ENCODE peak calls at places on chromosomes 1 and 21, in eight cellular contexts. D is activated T-helper 1 cell treated with Interleukin-2 at 50 U/mL for 16 hours; Z is anterior cingulate cortex; U is HS-5; J is sigmoid colon; M is activated CD8-positive, alpha-beta memory T cell treated with anti-CD3 and anti-CD28 coated beads for 1 hour; Q is cardiac fibroblast; V is AML-193. X is an unnamed sample.
A peak's percentile ranks its signal among the peaks of the same experiment; 100 is the strongest.

GRCh38 chr1:12158362-12159092 is 8.3 kb upstream of the TNFRSF1B start:
- DNase-seq in D (no peak), Z (no peak), U (no peak), J (no peak), M (no peak), Q (no peak), V (no peak), X (no peak)

GRCh38 chr1:193417420-193417819 is 231.0 kb upstream of the B3GALT2 start:
- DNase-seq in D (no peak), Z (no peak), U (no peak), J (no peak), M (no peak), Q (peak; percentile 55), V (peak; percentile 8), X (no peak)

GRCh38 chr1:6587261-6588005 is 7.6 kb downstream of the ZBTB48 start:
- DNase-seq in D (no peak), Z (peak; percentile 55), U (no peak), J (no peak), M (no peak), Q (no peak), V (no peak), X (no peak)

GRCh38 chr1:226679853-226680516 is 59.1 kb downstream of the ITPKB start:
- DNase-seq in D (peak; percentile 66), Z (peak; percentile 56), U (no peak), J (peak; percentile 96), M (peak; percentile 71), Q (peak; percentile 38), V (peak; percentile 64), X (no peak)

GRCh38 chr1:116491985-116492811 is 78.6 kb downstream of the CD58 start:
- DNase-seq in D (no peak), Z (no peak), U (no peak), J (no peak), M (no peak), Q (no peak), V (no peak), X (no peak)

GRCh38 chr1:239123243-239123642 is 263.1 kb upstream of the CHRM3 start:
- DNase-seq in D (no peak), Z (no peak), U (no peak), J (no peak), M (no peak), Q (no peak), V (no peak), X (no peak)

GRCh38 chr1:151058682-151059341 is 610 bp downstream of the CDC42SE1 start:
- DNase-seq in D (no peak), Z (no peak), U (no peak), J (peak; percentile 71), M (no peak), Q (peak; percentile 17), V (no peak), X (no peak)

GRCh38 chr21:42164064-42164789 is 54.7 kb upstream of the ABCG1 start:
- DNase-seq in D (peak; percentile 22), Z (no peak), U (no peak), J (peak; percentile 79), M (peak; percentile 25), Q (peak; percentile 36), V (peak; percentile 50), X (no peak)

GRCh38 chr1:216246577-216246976 is 176.7 kb downstream of the USH2A start:
- DNase-seq in D (no peak), Z (no peak), U (no peak), J (no peak), M (no peak), Q (no peak), V (no peak), X (no peak)

GRCh38 chr1:221292652-221293051 is 413.4 kb downstream of the HLX start:
- DNase-seq in D (no peak), Z (no peak), U (no peak), J (no peak), M (no peak), Q (no peak), V (no peak), X (no peak)

GRCh38 chr1:203271962-203272632 is 33.2 kb upstream of the BTG2 start:
- DNase-seq in D (no peak), Z (no peak), U (no peak), J (no peak), M (no peak), Q (no peak), V (no peak), X (no peak)

GRCh38 chr1:18670267-18670910 is 39.7 kb downstream of the PAX7 start:
- DNase-seq in D (no peak), Z (no peak), U (no peak), J (no peak), M (no peak), Q (no peak), V (no peak), X (no peak)

GRCh38 chr21:30563072-30563471 is 2.0 kb upstream of the KRTAP19-7 start:
- DNase-seq in D (no peak), Z (no peak), U (no peak), J (no peak), M (no peak), Q (no peak), V (no peak), X (no peak)

GRCh38 chr1:227042292-227042691 is 102.2 kb downstream of the COQ8A start:
- DNase-seq in D (no peak), Z (no peak), U (no peak), J (no peak), M (no peak), Q (no peak), V (no peak), X (no peak)

GRCh38 chr21:45557611-45558043 is 15.4 kb upstream of the SLC19A1 start:
- DNase-seq in D (no peak), Z (no peak), U (no peak), J (peak; percentile 51), M (no peak), Q (no peak), V (no peak), X (no peak)

GRCh38 chr1:232473319-232473718 is 156.6 kb downstream of the SIPA1L2 start:
- DNase-seq in D (no peak), Z (no peak), U (no peak), J (no peak), M (no peak), Q (peak; percentile 61), V (no peak), X (no peak)

GRCh38 chr21:41011968-41012367 is 156.0 kb upstream of the BACE2 start:
- DNase-seq in D (no peak), Z (no peak), U (no peak), J (no peak), M (no peak), Q (no peak), V (no peak), X (no peak)

GRCh38 chr1:191592111-191592510 is 566.2 kb upstream of the RGS18 start:
- DNase-seq in D (no peak), Z (no peak), U (no peak), J (no peak), M (no peak), Q (no peak), V (no peak), X (no peak)

GRCh38 chr1:84370831-84371394 is 27.4 kb upstream of the DNASE2B start:
- DNase-seq in D (no peak), Z (no peak), U (peak; percentile 50), J (no peak), M (no peak), Q (peak; percentile 86), V (no peak), X (no peak)

GRCh38 chr1:29650041-29650400 is 413.7 kb downstream of the PTPRU start:
- DNase-seq in D (no peak), Z (no peak), U (no peak), J (no peak), M (no peak), Q (no peak), V (no peak), X (no peak)

GRCh38 chr1:93448292-93448982 is 519 bp downstream of the FNBP1L start:
- DNase-seq in D (no peak), Z (no peak), U (no peak), J (peak; percentile 80), M (no peak), Q (peak; percentile 20), V (no peak), X (no peak)

GRCh38 chr1:184860985-184861754 is 106.5 kb upstream of the EDEM3 start:
- DNase-seq in D (no peak), Z (no peak), U (no peak), J (no peak), M (no peak), Q (no peak), V (no peak), X (no peak)

GRCh38 chr1:14945132-14946010 is 208.2 kb upstream of the TMEM51 start:
- DNase-seq in D (no peak), Z (peak; percentile 46), U (peak; percentile 37), J (peak; percentile 88), M (no peak), Q (peak; percentile 62), V (no peak), X (no peak)

GRCh38 chr1:177145102-177145779 is 19.3 kb downstream of the ASTN1 start:
- DNase-seq in D (no peak), Z (no peak), U (no peak), J (no peak), M (no peak), Q (no peak), V (no peak), X (no peak)

GRCh38 chr1:16083486-16083885 is 10.0 kb upstream of the FAM131C start:
- DNase-seq in D (no peak), Z (no peak), U (no peak), J (peak; percentile 35), M (no peak), Q (no peak), V (no peak), X (no peak)

GRCh38 chr1:98792123-98792522 is 130.6 kb downstream of the SNX7 start:
- DNase-seq in D (no peak), Z (no peak), U (no peak), J (no peak), M (no peak), Q (peak; percentile 31), V (no peak), X (no peak)

X was measured in esophagus squamous epithelium.